ENCODE peak calls at places on chromosomes 13 and 19, in five cellular contexts. T, F, W, J and Z are unnamed samples.
A peak's percentile ranks its signal among the peaks of the same experiment; 100 is the strongest.

GRCh38 chr13:111904166-111904565 is 162.8 kb upstream of the SOX1 start:
- DNase-seq in T (no peak), F (no peak), W (no peak), J (no peak), Z (no peak)

GRCh38 chr19:3250675-3251074 is 26.2 kb downstream of the CELF5 start:
- DNase-seq in T (peak; percentile 31), F (no peak), W (no peak), J (no peak), Z (no peak)

GRCh38 chr13:106587787-106588186 is 19.9 kb upstream of the ARGLU1 start:
- DNase-seq in T (no peak), F (no peak), W (no peak), J (no peak), Z (no peak)

GRCh38 chr13:19862511-19863313 is 737 bp downstream of the ZMYM5 start:
- DNase-seq in T (peak; percentile 46), F (no peak), W (no peak), J (peak; percentile 21), Z (no peak)

GRCh38 chr19:52570005-52570861 is at the start of gene ZNF701:
- DNase-seq in T (peak; percentile 97), F (peak; percentile 72), W (peak; percentile 98), J (peak; percentile 97), Z (peak; percentile 98)

GRCh38 chr13:43269037-43269476 is 245.7 kb downstream of the DNAJC15 start:
- DNase-seq in T (peak; percentile 89), F (no peak), W (no peak), J (no peak), Z (no peak)

GRCh38 chr13:51873837-51874236 is 12.1 kb downstream of the CCDC70 start:
- DNase-seq in T (no peak), F (no peak), W (no peak), J (no peak), Z (no peak)

GRCh38 chr13:41622545-41623429 is 165.4 kb downstream of the RGCC start:
- DNase-seq in T (peak; percentile 88), F (no peak), W (no peak), J (no peak), Z (no peak)

GRCh38 chr13:40383132-40383531 is 283.3 kb downstream of the FOXO1 start:
- DNase-seq in T (peak; percentile 36), F (no peak), W (peak; percentile 53), J (no peak), Z (no peak)

GRCh38 chr13:110592670-110593069 is 22.7 kb upstream of the NAXD start:
- DNase-seq in T (no peak), F (no peak), W (no peak), J (no peak), Z (no peak)

GRCh38 chr19:43562698-43563241 is 12.6 kb downstream of the XRCC1 start:
- DNase-seq in T (peak; percentile 36), F (peak; percentile 91), W (peak; percentile 84), J (no peak), Z (peak; percentile 86)

GRCh38 chr19:7497292-7497691 is 8.5 kb upstream of the PEX11G start:
- DNase-seq in T (peak; percentile 44), F (no peak), W (no peak), J (no peak), Z (no peak)

GRCh38 chr13:72960541-72960940 is 98.3 kb upstream of the KLF5 start:
- DNase-seq in T (no peak), F (no peak), W (no peak), J (no peak), Z (no peak)

GRCh38 chr19:5130371-5131030 is 161.6 kb downstream of the KDM4B start:
- DNase-seq in T (no peak), F (peak; percentile 73), W (peak; percentile 65), J (no peak), Z (no peak)

GRCh38 chr13:110521946-110522345 is 39.6 kb downstream of the RAB20 start:
- DNase-seq in T (no peak), F (no peak), W (no peak), J (no peak), Z (no peak)

GRCh38 chr13:48896312-48896711 is 79.4 kb upstream of the FNDC3A start:
- DNase-seq in T (peak; percentile 73), F (no peak), W (no peak), J (no peak), Z (no peak)

GRCh38 chr13:42002066-42002465 is 41.2 kb upstream of the VWA8 start:
- DNase-seq in T (no peak), F (no peak), W (no peak), J (no peak), Z (no peak)

GRCh38 chr13:77062097-77062496 is 35.1 kb upstream of the FBXL3 start:
- DNase-seq in T (peak; percentile 38), F (no peak), W (no peak), J (no peak), Z (no peak)

GRCh38 chr13:94263038-94263437 is 216.4 kb downstream of the DCT start:
- DNase-seq in T (no peak), F (no peak), W (no peak), J (no peak), Z (no peak)

GRCh38 chr19:17968376-17968775 is 1.5 kb downstream of the KCNN1 start:
- DNase-seq in T (no peak), F (no peak), W (no peak), J (no peak), Z (no peak)

GRCh38 chr19:17966497-17967257 is at the start of gene KCNN1:
- DNase-seq in T (peak; percentile 12), F (no peak), W (peak; percentile 78), J (peak; percentile 45), Z (no peak)

GRCh38 chr19:17969096-17969792 is 2.3 kb downstream of the KCNN1 start:
- DNase-seq in T (no peak), F (no peak), W (no peak), J (no peak), Z (no peak)

GRCh38 chr19:17966115-17966455 is 822 bp upstream of the KCNN1 start:
- DNase-seq in T (no peak), F (no peak), W (no peak), J (no peak), Z (no peak)

GRCh38 chr19:17967258-17968051 is 548 bp downstream of the KCNN1 start:
- DNase-seq in T (no peak), F (no peak), W (no peak), J (no peak), Z (no peak)
- TF ChIP-seq CTCF in T (no peak), F (no peak), W (no peak), J (no peak), Z (no peak)

GRCh38 chr13:59178344-59178743 is 985.4 kb downstream of the DIAPH3 start:
- DNase-seq in T (no peak), F (no peak), W (no peak), J (no peak), Z (no peak)

GRCh38 chr13:59172076-59172475 is 991.7 kb downstream of the DIAPH3 start:
- DNase-seq in T (no peak), F (no peak), W (no peak), J (no peak), Z (no peak)

GRCh38 chr13:59182241-59182640 is 981.5 kb downstream of the DIAPH3 start:
- DNase-seq in T (no peak), F (no peak), W (no peak), J (no peak), Z (no peak)

DNA sequence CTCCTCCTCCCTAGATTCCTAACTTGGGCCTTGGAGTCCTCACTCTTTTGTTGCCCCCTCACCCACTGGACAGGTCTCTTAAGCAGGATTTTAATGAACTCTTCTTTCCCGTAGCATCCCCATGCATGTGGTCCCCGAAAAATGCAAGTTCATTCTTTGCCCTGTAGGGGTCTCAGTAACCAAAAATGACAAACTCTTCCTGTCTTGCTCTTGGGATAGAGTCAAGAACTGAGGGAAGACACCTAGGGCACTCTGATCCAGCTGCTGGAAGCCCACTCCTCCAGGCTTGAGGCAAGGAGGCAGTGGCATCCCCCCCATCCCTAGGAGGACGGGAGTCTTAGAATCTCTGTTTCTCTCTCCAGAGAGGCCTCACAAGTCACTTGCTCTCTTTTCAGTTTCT is 987.0 kb downstream of the DIAPH3 start:
- DNase-seq in T (no peak), F (no peak), W (no peak), J (no peak), Z (no peak)
- TF ChIP-seq CTCF in T (no peak), F (peak; percentile 33), W (no peak), J (peak; percentile 32), Z (peak; percentile 36)

DNA sequence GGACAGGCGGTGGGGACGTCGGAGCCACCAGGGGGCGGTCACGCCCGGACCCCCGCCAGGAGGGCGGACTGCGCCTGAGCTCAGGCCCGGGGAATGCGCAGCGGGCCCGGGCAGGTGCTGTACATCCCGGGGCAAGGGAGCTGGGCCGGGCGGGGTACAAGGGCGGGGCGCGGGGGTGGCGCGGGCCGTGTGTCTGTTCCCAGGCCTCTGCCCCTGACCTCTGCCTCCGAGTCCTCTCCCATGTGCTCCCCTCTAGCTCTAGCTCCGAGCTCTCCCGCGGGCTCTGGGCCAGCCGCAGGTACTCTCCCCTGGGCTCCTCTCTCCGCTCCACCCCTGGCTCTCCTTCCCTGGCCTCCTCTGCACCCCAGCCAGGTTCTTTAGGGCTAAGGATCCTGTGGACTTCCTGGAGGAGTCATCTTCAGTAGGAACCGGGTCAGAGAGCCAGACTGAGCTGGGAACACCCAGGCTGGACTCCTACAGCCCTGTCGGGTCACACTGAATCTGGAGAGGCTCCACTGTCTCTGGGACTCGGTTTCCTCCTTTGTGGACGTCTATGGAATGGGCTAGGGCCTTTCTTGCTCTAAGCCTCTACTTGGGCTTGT is 2.3 kb downstream of the PPP1R13L start:
- DNase-seq in T (peak; percentile 60), F (no peak), W (peak; percentile 91), J (peak; percentile 59), Z (no peak)
- TF ChIP-seq CTCF in T (no peak), F (no peak), W (peak; percentile 34), J (peak; percentile 78), Z (peak; percentile 84)

DNA sequence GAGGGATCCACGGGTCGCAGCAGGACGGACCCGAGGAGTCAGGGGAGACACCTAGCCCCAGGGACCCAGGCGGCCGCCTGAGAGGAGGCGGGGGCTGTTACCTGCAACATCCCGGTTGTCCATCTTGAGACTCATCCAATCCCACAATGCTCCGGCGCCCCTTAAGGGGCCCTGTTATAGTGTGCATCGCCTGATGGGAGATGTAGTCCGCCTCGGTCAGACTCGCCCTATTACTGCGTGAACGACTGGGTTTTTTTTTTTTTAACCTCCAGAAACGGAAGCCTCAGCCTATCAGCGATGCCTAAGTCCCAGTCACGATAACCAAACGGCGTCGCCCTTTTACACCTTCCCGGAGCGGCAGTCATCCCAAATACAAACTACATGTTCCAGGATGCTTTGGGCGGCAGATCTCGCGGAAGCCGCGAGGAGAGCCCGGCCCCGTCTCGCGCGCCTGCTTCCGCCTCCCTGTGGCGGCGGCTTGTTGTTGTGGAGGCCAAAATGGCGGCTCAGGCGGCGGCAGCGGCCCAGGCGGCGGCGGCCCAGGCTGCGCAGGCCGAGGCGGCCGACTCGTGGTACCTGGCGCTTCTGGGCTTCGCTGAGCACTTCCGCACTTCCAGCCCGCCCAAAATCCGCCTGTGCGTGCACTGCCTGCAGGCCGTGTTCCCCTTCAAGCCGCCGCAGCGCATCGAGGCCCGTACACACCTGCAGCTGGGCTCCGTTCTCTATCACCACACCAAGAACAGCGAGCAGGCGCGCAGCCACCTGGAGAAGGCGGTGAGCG is at the start of the genes MAU2 and SUGP1:
- DNase-seq in T (peak; percentile 96), F (peak; percentile 80), W (peak; percentile 97), J (peak; percentile 79), Z (peak; percentile 94)
- TF ChIP-seq CTCF in T (peak; percentile 21), F (no peak), W (peak; percentile 28), J (peak; percentile 39), Z (peak; percentile 48)

GRCh38 chr13:105513448-105513847 is 1022.0 kb downstream of the EFNB2 start:
- DNase-seq in T (no peak), F (no peak), W (no peak), J (no peak), Z (no peak)
- TF ChIP-seq CTCF in T (no peak), F (no peak), W (no peak), J (no peak), Z (peak; percentile 31)

GRCh38 chr19:54392078-54392477 is 23.2 kb upstream of the TTYH1 start:
- DNase-seq in T (no peak), F (no peak), W (no peak), J (no peak), Z (no peak)
- TF ChIP-seq CTCF in T (no peak), F (no peak), W (no peak), J (no peak), Z (no peak)